ENCODE peak calls at places on chromosomes 4 and X, in five cellular contexts. B is kidney epithelial cell; H is A549; E is HFF-Myc; W is CD4-positive, alpha-beta T cell. O is an unnamed sample.

GRCh38 chr4:168637872-168638756 is 141.3 kb downstream of the PALLD start:
- DNase-seq in W (no peak), E (no peak), H (no peak), B (no peak), O (no peak)

GRCh38 chrX:21479695-21480280 is 105.6 kb downstream of the CNKSR2 start:
- DNase-seq in W (no peak), B (peak), H (peak), E (peak), O (no peak)

GRCh38 chr4:179755322-179755721 is 2313.1 kb upstream of the AGA start:
- DNase-seq in E (no peak), W (no peak), B (no peak), H (no peak), O (no peak)

GRCh38 chr4:73853246-73853704 is at the start of gene PF4V1:
- DNase-seq in H (no peak), B (no peak), E (no peak), W (no peak), O (peak)

GRCh38 chrX:56736219-56736618 is 7.2 kb downstream of the NBDY start:
- DNase-seq in W (no peak), E (no peak), H (no peak), B (no peak), O (no peak)

GRCh38 chr4:95835672-95836071 is 4.2 kb upstream of the PDHA2 start:
- DNase-seq in W (no peak), B (no peak), E (no peak), H (no peak), O (no peak)

GRCh38 chr4:105624530-105624929 is 72.1 kb downstream of the ARHGEF38 start:
- DNase-seq in B (no peak), H (no peak), W (no peak), E (no peak), O (no peak)

GRCh38 chr4:36990108-36990872 is 254.3 kb upstream of the NWD2 start:
- DNase-seq in H (no peak), B (no peak), E (no peak), W (no peak), O (no peak)

GRCh38 chr4:79913581-79913980 is 159.4 kb downstream of the ANTXR2 start:
- DNase-seq in B (peak), E (no peak), W (no peak), H (no peak), O (no peak)

GRCh38 chr4:113447061-113447460 is 314.5 kb downstream of the CAMK2D start:
- DNase-seq in E (no peak), W (no peak), B (no peak), H (no peak), O (no peak)

GRCh38 chr4:3188118-3188517 is 60.8 kb upstream of the MSANTD1 start:
- DNase-seq in B (no peak), W (no peak), H (no peak), E (no peak), O (no peak)

GRCh38 chrX:2662586-2662985 is 28.5 kb upstream of the CD99 start:
- DNase-seq in E (no peak), H (no peak), W (no peak), B (no peak), O (no peak)
- TF ChIP-seq CTCF in E (no peak), H (no peak), W (no peak), B (no peak), O (no peak)

GRCh38 chr4:111475001-111475400 is 670.3 kb upstream of the FAM241A start:
- DNase-seq in H (no peak), E (no peak), W (no peak), B (no peak), O (peak)
- TF ChIP-seq CTCF in H (peak), E (peak), W (no peak), B (peak), O (peak)

DNA sequence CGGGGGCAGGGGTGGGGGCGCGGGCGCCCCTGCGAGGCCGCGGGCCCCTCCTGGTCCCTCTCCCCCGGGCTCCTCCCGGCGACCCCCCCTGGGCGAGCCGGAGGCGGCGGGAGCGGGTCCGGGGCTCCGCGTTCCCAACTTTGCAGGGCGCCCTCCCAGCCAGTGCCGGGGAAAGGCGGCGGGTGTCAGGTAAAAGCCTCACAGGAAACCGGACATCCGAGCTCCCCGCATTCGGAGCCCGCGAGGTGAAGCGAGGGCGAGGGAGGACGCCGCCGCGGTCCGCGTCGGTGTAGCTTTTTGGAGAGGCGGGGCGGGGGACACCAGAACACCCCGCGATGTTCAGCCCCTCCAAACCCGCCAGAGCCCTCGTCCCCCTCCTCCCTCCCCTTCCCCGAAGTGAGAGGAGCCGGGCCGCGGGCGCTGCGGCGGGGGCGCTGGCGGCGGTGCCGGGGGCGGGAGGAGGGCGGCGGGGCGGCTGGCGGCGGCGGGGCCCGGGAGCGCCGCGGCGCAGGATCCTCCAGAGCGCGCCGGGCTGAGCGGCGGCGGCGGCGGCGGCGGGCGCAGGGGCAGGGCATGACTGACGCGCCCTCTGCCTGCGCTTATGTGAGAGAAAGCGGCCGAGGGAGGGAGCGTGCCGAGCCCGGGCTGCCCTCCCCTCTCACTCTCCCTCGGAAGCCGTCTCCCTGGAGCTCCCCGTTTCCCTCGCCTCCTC is at the start of gene VEGFC:
- DNase-seq in H (no peak), E (no peak), B (no peak), W (no peak), O (peak)
- TF ChIP-seq CTCF in H (no peak), E (no peak), B (no peak), W (no peak), O (no peak)

GRCh38 chr4:128841402-128841801 is 31.9 kb downstream of the JADE1 start:
- DNase-seq in W (no peak), B (no peak), H (no peak), E (no peak), O (no peak)

GRCh38 chr4:128844931-128845330 is 35.4 kb downstream of the JADE1 start:
- DNase-seq in W (no peak), B (no peak), H (no peak), E (no peak), O (no peak)

GRCh38 chr4:128837679-128838078 is 28.2 kb downstream of the JADE1 start:
- DNase-seq in H (no peak), W (no peak), B (no peak), E (no peak), O (no peak)

GRCh38 chr4:128837198-128837597 is 27.7 kb downstream of the JADE1 start:
- DNase-seq in H (no peak), B (no peak), E (no peak), W (no peak), O (no peak)

GRCh38 chr4:128840711-128841318 is 31.3 kb downstream of the JADE1 start:
- DNase-seq in B (no peak), E (no peak), W (no peak), H (no peak), O (no peak)
- TF ChIP-seq CTCF in B (no peak), E (no peak), W (no peak), H (no peak), O (no peak)